ENCODE peak calls at places on chromosomes 2 and 18, in six cellular contexts. S is iris pigment epithelial cell, K is iPS-NIHi11, B is adipocyte, R is foreskin fibroblast, Z is midbrain. O is an unnamed sample.

GRCh38 chr2:35035883-35036282 is 1319.7 kb upstream of the CRIM1 start:
- DNase-seq in Z (no peak), R (no peak), S (no peak), B (no peak), K (no peak), O (no peak)

GRCh38 chr2:190318931-190319556 is 582 bp downstream of the HIBCH start:
- DNase-seq in K (no peak), R (no peak), B (peak; percentile 45), S (peak; percentile 9), Z (peak; percentile 53), O (no peak)

GRCh38 chr2:146807568-146808168 is 1037.2 kb upstream of the ACVR2A start:
- DNase-seq in R (no peak), Z (no peak), S (no peak), K (no peak), B (no peak), O (no peak)

GRCh38 chr18:67282796-67283195 is 233.7 kb downstream of the DSEL start:
- DNase-seq in Z (no peak), S (no peak), R (no peak), K (peak; percentile 4), B (peak; percentile 69), O (no peak)

GRCh38 chr2:104851236-104852160 is 2.4 kb upstream of the POU3F3 start:
- DNase-seq in R (no peak), K (no peak), B (no peak), S (no peak), Z (no peak), O (no peak)

GRCh38 chr2:84856785-84857184 is 24.1 kb downstream of the TRABD2A start:
- DNase-seq in K (no peak), S (peak; percentile 28), Z (no peak), B (no peak), R (no peak), O (no peak)

GRCh38 chr2:74497777-74498499 is 1.5 kb downstream of the LBX2 start:
- DNase-seq in S (peak; percentile 22), R (no peak), B (no peak), K (peak; percentile 59), Z (no peak), O (no peak)

GRCh38 chr18:58174285-58174684 is 130.3 kb downstream of the NEDD4L start:
- DNase-seq in B (no peak), R (no peak), S (no peak), Z (no peak), K (no peak), O (no peak)

GRCh38 chr18:24373331-24373730 is 24.3 kb downstream of the OSBPL1A start:
- DNase-seq in K (no peak), B (peak; percentile 48), S (peak; percentile 61), R (no peak), Z (no peak), O (no peak)

GRCh38 chr2:64634338-64635267 is 19.1 kb downstream of the SERTAD2 start:
- DNase-seq in B (no peak), S (peak; percentile 55), Z (no peak), K (no peak), R (peak; percentile 85), O (no peak)

GRCh38 chr2:88091943-88092342 is 24.3 kb downstream of the SMYD1 start:
- DNase-seq in B (no peak), Z (no peak), S (no peak), R (no peak), K (no peak), O (no peak)

GRCh38 chr2:86747708-86748627 is 27.9 kb downstream of the RMND5A start:
- DNase-seq in B (peak; percentile 90), Z (peak; percentile 66), K (peak; percentile 40), R (peak; percentile 69), S (peak; percentile 88), O (peak; percentile 69)

GRCh38 chr2:23367760-23368159 is 17.2 kb upstream of the KLHL29 start:
- DNase-seq in Z (no peak), S (peak; percentile 75), B (peak; percentile 65), K (no peak), R (no peak), O (no peak)

GRCh38 chr18:8507881-8508280 is 101.4 kb upstream of the RAB12 start:
- DNase-seq in R (peak; percentile 26), S (no peak), Z (no peak), B (peak; percentile 19), K (no peak), O (no peak)

GRCh38 chr2:39483530-39483929 is 46.4 kb upstream of the MAP4K3 start:
- DNase-seq in R (no peak), K (no peak), Z (no peak), B (no peak), S (no peak), O (no peak)

GRCh38 chr2:238103465-238104070 is 3.4 kb downstream of the ESPNL start:
- DNase-seq in B (no peak), Z (no peak), K (no peak), S (no peak), R (no peak), O (no peak)

GRCh38 chr2:175282300-175282699 is 100.8 kb upstream of the ATP5MC3 start:
- DNase-seq in S (peak; percentile 40), B (peak; percentile 53), Z (no peak), K (peak; percentile 71), R (peak; percentile 6), O (peak; percentile 75)

GRCh38 chr18:22098563-22098989 is 70.8 kb upstream of the GATA6 start:
- DNase-seq in R (no peak), K (no peak), S (peak; percentile 38), Z (no peak), B (no peak), O (no peak)

GRCh38 chr18:11872479-11873136 is 21.4 kb downstream of the CHMP1B start:
- DNase-seq in K (peak; percentile 59), Z (no peak), R (no peak), B (peak; percentile 43), S (no peak), O (no peak)

GRCh38 chr2:112216158-112216557 is 38.7 kb downstream of the ZC3H8 start:
- DNase-seq in R (no peak), K (peak; percentile 12), Z (no peak), B (no peak), S (peak; percentile 23), O (no peak)

GRCh38 chr2:217392930-217393584 is 533.2 kb upstream of the TNP1 start:
- DNase-seq in K (no peak), Z (no peak), B (no peak), S (no peak), R (no peak), O (no peak)

GRCh38 chr18:48942554-48943261 is 8.1 kb downstream of the SMAD7 start:
- DNase-seq in B (peak; percentile 90), S (peak; percentile 98), K (no peak), R (peak; percentile 94), Z (no peak), O (no peak)

GRCh38 chr18:50266248-50266704 is at the start of gene CFAP53:
- DNase-seq in Z (peak; percentile 85), S (peak; percentile 93), R (peak; percentile 91), B (peak; percentile 96), K (peak; percentile 96), O (peak; percentile 82)

O was measured in cerebellum.